ENCODE peak calls at places on chromosomes 12 and 14, in nine cellular contexts. K, M, Q, L, B, U, Z, I and A are unnamed samples.

GRCh38 chr12:122963928-122964240 is 2.4 kb downstream of the ABCB9 start:
- DNase-seq in K (no peak), M (no peak), Q (peak; percentile 47), L (peak; percentile 24), B (peak; percentile 59), U (no peak), Z (no peak), I (peak; percentile 67), A (no peak)

GRCh38 chr14:38311655-38312054 is 55.8 kb upstream of the CLEC14A start:
- DNase-seq in K (no peak), M (no peak), Q (no peak), L (no peak), B (no peak), U (no peak), Z (no peak), I (no peak), A (no peak)

GRCh38 chr12:70485704-70486103 is 119.6 kb downstream of the KCNMB4 start:
- DNase-seq in K (no peak), M (no peak), Q (no peak), L (no peak), B (no peak), U (no peak), Z (no peak), I (no peak), A (no peak)

GRCh38 chr14:74314576-74314975 is 11.8 kb upstream of the ABCD4 start:
- DNase-seq in K (no peak), M (no peak), Q (no peak), L (no peak), B (no peak), U (no peak), Z (no peak), I (no peak), A (no peak)

GRCh38 chr14:81436296-81437138 is 36.4 kb upstream of the STON2 start:
- DNase-seq in K (peak; percentile 23), M (peak; percentile 80), Q (peak; percentile 81), L (peak; percentile 58), B (peak; percentile 45), U (peak; percentile 46), Z (peak; percentile 91), I (peak; percentile 81), A (peak; percentile 44)

GRCh38 chr14:33762462-33762861 is 188.4 kb downstream of the EGLN3 start:
- DNase-seq in K (no peak), M (no peak), Q (no peak), L (no peak), B (no peak), U (no peak), Z (no peak), I (no peak), A (no peak)

GRCh38 chr12:51904951-51905471 is 2.3 kb upstream of the ACVRL1 start:
- DNase-seq in K (no peak), M (no peak), Q (peak; percentile 53), L (no peak), B (peak; percentile 69), U (no peak), Z (peak; percentile 49), I (peak; percentile 65), A (no peak)

GRCh38 chr12:8065991-8066594 is at the start of gene C3AR1:
- DNase-seq in K (peak; percentile 53), M (no peak), Q (no peak), L (peak; percentile 80), B (peak; percentile 79), U (no peak), Z (no peak), I (no peak), A (peak; percentile 63)

GRCh38 chr12:57839996-57840395 is 6.5 kb downstream of the CTDSP2 start:
- DNase-seq in K (no peak), M (no peak), Q (no peak), L (no peak), B (no peak), U (no peak), Z (no peak), I (no peak), A (no peak)

GRCh38 chr12:57836442-57837375 is 9.8 kb downstream of the CTDSP2 start:
- DNase-seq in K (peak; percentile 80), M (no peak), Q (peak; percentile 90), L (peak; percentile 86), B (peak; percentile 86), U (no peak), Z (peak; percentile 90), I (peak; percentile 84), A (peak; percentile 37)

GRCh38 chr12:57835366-57836288 is 10.9 kb downstream of the CTDSP2 start:
- DNase-seq in K (no peak), M (no peak), Q (no peak), L (no peak), B (no peak), U (no peak), Z (no peak), I (no peak), A (no peak)

GRCh38 chr12:57838594-57839302 is 7.8 kb downstream of the CTDSP2 start:
- DNase-seq in K (no peak), M (no peak), Q (no peak), L (no peak), B (peak; percentile 39), U (no peak), Z (no peak), I (no peak), A (peak; percentile 21)

DNA sequence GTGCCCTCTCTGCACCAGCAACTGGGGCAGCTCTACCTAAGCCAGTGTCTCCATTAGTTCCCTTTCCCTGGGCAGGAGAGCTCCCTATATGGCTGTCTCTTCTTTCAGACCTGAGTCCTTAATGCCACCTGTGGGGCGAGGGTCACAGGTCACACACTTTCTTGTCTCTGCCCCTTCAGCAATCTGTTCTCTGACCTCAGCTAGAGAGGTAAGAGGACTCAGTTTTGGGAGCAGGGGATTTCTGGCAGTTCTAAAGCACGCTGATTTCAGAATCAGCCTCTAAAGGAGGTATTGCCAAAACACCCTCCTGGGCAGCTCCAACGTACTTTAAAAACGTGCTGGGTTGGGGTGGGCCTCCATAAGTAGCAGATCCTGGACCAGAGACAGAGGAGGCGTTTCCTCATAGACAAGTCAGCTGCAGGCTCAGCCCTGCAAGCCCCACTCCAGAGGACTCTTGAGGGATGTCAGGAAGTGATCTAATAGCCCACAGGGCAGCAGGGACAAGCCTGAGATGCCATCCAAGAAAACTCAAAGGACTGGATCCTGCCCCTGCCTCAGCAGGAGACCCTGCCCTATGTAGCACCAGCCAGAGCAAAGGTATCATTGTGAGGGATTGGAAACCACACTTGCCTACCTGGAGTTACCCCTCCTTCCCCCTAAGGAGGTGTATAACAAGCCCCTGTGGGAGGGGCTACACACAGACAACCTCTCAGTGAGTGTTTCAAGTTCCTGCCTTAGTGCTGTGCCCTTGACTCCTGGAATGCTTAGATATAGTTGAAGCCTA is 8.6 kb downstream of the CTDSP2 start:
- DNase-seq in K (peak; percentile 56), M (peak; percentile 72), Q (peak; percentile 69), L (peak; percentile 65), B (peak; percentile 78), U (no peak), Z (no peak), I (no peak), A (peak; percentile 23)
- H3K4me3 ChIP-seq in K (no peak overlapping the region), M (peak overlapping the region; percentile 41), Q (peak overlapping the region; percentile 11), L (no peak overlapping the region), B (no peak overlapping the region), U (peak overlapping the region; percentile 3), Z (no peak overlapping the region), I (peak overlapping the region; percentile 33), A (no peak overlapping the region)

DNA sequence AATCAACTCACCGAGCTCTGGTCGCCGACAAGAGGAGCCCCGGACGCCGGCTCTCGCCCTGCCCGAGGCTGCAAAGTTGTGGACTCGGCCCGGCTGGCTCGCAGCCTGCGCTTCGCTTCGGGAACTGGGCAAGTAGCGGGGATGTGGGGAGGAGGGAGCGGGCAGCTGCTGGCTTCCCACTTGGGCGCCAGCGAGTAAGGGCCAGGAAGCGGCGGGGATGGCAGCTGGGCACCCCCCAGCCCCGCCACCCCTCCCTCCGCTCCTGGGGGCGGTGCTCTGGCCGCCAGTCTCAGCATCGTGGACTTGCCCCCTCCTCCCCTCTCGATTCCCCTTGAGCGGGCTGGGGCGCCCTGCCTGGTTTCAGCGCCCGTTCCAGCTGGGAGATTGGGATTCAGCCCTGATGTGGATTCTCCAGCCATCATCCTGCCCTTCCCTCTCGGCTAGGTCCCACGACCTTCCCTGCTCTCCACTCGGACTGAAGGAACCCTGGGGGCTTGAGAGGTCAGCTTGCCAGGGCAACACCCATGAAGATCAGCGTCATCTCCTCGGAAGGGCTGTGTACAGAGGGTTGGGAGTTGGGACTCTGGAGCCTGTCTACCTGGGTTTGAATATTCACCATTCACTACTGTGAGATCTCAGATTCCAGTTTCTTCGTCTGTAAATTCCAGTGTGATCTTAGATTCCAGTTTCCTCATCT is at the start of gene ZDHHC22:
- DNase-seq in K (no peak), M (no peak), Q (no peak), L (no peak), B (no peak), U (no peak), Z (no peak), I (no peak), A (no peak)
- H3K4me3 ChIP-seq in K (peak within 1 kb of the TSS; percentile 36), M (peak within 1 kb of the TSS; percentile 42), Q (peak within 1 kb of the TSS; percentile 45), L (peak within 1 kb of the TSS; percentile 15), B (no peak within 1 kb of the TSS), U (peak within 1 kb of the TSS; percentile 65), Z (no peak within 1 kb of the TSS), I (peak within 1 kb of the TSS; percentile 19), A (no peak within 1 kb of the TSS)

DNA sequence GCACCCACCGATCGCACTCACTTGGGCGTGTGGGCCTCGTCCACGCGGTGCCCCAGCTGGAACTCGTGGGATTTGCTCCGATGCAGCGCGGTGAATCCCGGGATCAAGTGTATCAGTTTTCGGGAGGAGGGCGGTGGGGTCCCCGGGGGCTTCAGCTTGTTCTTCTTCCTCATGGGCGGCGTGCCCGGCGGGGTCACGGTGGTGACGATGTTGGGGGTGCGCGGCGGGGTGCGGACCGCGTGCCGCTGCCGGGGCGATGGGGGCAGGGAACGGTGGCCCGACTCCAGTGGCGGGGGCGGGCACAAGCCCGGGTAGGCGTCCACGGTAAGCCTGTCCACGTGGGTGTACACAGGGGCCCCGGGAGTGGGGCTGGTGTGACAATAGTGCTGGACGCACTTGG is 207.8 kb downstream of the KSR2 start:
- DNase-seq in K (no peak), M (no peak), Q (no peak), L (no peak), B (no peak), U (no peak), Z (no peak), I (no peak), A (no peak)
- H3K4me3 ChIP-seq in K (no peak overlapping the region), M (no peak overlapping the region), Q (no peak overlapping the region), L (no peak overlapping the region), B (no peak overlapping the region), U (no peak overlapping the region), Z (no peak overlapping the region), I (no peak overlapping the region), A (no peak overlapping the region)

GRCh38 chr12:62603811-62604098 is 137.1 kb downstream of the MON2 start:
- DNase-seq in K (no peak), M (no peak), Q (no peak), L (no peak), B (no peak), U (no peak), Z (no peak), I (no peak), A (no peak)

GRCh38 chr12:62604856-62605255 is 138.2 kb downstream of the MON2 start:
- DNase-seq in K (peak; percentile 36), M (no peak), Q (no peak), L (peak; percentile 37), B (peak; percentile 35), U (no peak), Z (no peak), I (no peak), A (no peak)

GRCh38 chr12:62604373-62604772 is 137.7 kb downstream of the MON2 start:
- DNase-seq in K (no peak), M (no peak), Q (no peak), L (no peak), B (no peak), U (no peak), Z (no peak), I (no peak), A (peak; percentile 32)

GRCh38 chr12:62606654-62607053 is 140.0 kb downstream of the MON2 start:
- DNase-seq in K (no peak), M (no peak), Q (no peak), L (no peak), B (no peak), U (no peak), Z (no peak), I (no peak), A (no peak)

GRCh38 chr12:62605972-62606371 is 139.3 kb downstream of the MON2 start:
- DNase-seq in K (no peak), M (no peak), Q (no peak), L (no peak), B (no peak), U (no peak), Z (no peak), I (no peak), A (no peak)
- H3K4me3 ChIP-seq in K (no peak overlapping the region), M (no peak overlapping the region), Q (no peak overlapping the region), L (no peak overlapping the region), B (no peak overlapping the region), U (no peak overlapping the region), Z (no peak overlapping the region), I (no peak overlapping the region), A (no peak overlapping the region)